ENCODE peak calls at places on chromosomes 16 and 17, in four cellular contexts. M is heart left ventricle, R is cardiac fibroblast, G is AG10803. S is an unnamed sample.

GRCh38 chr17:18246880-18247612 is 11.5 kb downstream of the FLII start:
- DNase-seq in M (peak; percentile 62), R (peak; percentile 40), G (no peak), S (no peak)

GRCh38 chr16:14252860-14253259 is 181.7 kb downstream of the MRTFB start:
- DNase-seq in M (no peak), R (no peak), G (no peak), S (no peak)

GRCh38 chr17:17156107-17156506 is 50.0 kb downstream of the PLD6 start:
- DNase-seq in M (no peak), R (peak; percentile 88), G (peak; percentile 75), S (peak; percentile 71)

GRCh38 chr16:85057948-85058347 is 30.4 kb downstream of the KIAA0513 start:
- DNase-seq in M (no peak), R (no peak), G (no peak), S (no peak)

GRCh38 chr16:14529010-14529669 is 100.9 kb downstream of the PARN start:
- DNase-seq in M (peak; percentile 77), R (peak; percentile 96), G (peak; percentile 94), S (peak; percentile 91)

GRCh38 chr17:68634345-68634876 is 33.2 kb upstream of the FAM20A start:
- DNase-seq in M (no peak), R (no peak), G (no peak), S (no peak)

GRCh38 chr17:74282587-74283370 is 8.7 kb downstream of the DNAI2 start:
- DNase-seq in M (no peak), R (no peak), G (no peak), S (no peak)

GRCh38 chr17:7213895-7214299 is 5.7 kb downstream of the DLG4 start:
- DNase-seq in M (no peak), R (peak; percentile 85), G (peak; percentile 71), S (peak; percentile 49)

GRCh38 chr17:42460371-42460770 is 1.7 kb downstream of the ATP6V0A1 start:
- DNase-seq in M (no peak), R (no peak), G (no peak), S (no peak)

GRCh38 chr17:35373984-35374765 is 754 bp upstream of the SLFN11 start:
- DNase-seq in M (peak; percentile 63), R (peak; percentile 72), G (peak; percentile 71), S (no peak)

GRCh38 chr17:10022416-10022815 is 117.3 kb upstream of the RCVRN start:
- DNase-seq in M (no peak), R (no peak), G (no peak), S (no peak)

GRCh38 chr16:2016407-2016922 is 3.1 kb upstream of the NPW start:
- DNase-seq in M (no peak), R (no peak), G (no peak), S (no peak)

GRCh38 chr16:4933871-4934395 is 3.0 kb downstream of the PPL start:
- DNase-seq in M (no peak), R (no peak), G (no peak), S (no peak)

GRCh38 chr17:77455111-77455877 is 314.5 kb downstream of the SEC14L1 start:
- DNase-seq in M (no peak), R (peak; percentile 93), G (peak; percentile 47), S (peak; percentile 96)
- H3K4me3 ChIP-seq in M (no peak overlapping the region), R (no peak overlapping the region), G (no peak overlapping the region), S (no peak overlapping the region)

GRCh38 chr17:48816438-48816773 is 623 bp downstream of the TTLL6 start:
- DNase-seq in M (no peak), R (no peak), G (no peak), S (no peak)
- H3K4me3 ChIP-seq in M (peak overlapping the region; percentile 67), R (peak overlapping the region; percentile 32), G (no peak overlapping the region), S (peak overlapping the region; percentile 41)

GRCh38 chr17:61391595-61392291 is 7.9 kb upstream of the TBX2 start:
- DNase-seq in M (no peak), R (no peak), G (no peak), S (no peak)

GRCh38 chr17:61390479-61390791 is 9.2 kb upstream of the TBX2 start:
- DNase-seq in M (no peak), R (no peak), G (no peak), S (no peak)

GRCh38 chr17:61388561-61389356 is 10.9 kb upstream of the TBX2 start:
- DNase-seq in M (no peak), R (no peak), G (no peak), S (no peak)

GRCh38 chr17:61387511-61388305 is 11.9 kb upstream of the TBX2 start:
- DNase-seq in M (no peak), R (no peak), G (no peak), S (no peak)

DNA sequence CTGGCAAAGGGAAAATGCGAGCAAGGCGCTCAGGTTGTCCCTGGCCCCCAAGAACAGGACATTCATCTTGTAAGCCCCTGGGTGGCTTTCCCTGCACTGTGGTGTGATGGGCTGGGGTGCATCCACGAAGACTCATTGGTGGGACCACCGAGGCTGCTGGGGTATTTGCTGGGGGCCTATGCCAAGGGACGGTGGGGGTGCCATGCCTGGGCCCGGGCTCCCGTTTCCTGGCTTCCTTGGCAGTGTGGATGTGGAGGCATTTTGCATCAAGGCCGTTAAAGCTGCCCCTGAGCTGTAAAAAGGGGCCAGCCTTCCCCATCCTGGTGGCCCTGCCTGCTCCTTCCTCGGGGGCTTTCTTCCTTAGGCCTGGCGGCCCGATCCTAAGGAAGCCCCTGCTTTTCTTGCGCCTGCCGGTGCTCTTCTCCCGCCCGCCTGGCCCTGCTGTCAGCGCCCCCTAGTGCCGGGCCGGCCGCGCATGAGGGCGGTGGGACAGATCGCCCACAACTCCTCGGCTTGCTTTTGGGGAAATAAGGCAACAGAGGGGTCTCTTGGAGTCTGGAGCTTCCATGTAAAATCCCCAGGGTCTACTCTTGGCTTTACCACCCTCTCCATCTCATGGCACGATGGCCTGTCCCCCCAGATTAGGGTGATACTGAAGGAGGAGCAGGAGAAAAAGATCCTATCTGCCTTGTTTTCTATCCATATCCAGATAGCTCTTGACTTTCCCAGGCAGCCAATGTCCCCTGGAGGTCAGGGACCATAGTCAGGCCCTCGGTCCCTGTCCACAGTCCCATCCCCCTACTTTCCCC is 9.8 kb upstream of the TBX2 start:
- DNase-seq in M (peak; percentile 57), R (peak; percentile 60), G (peak; percentile 24), S (no peak)
- H3K4me3 ChIP-seq in M (peak overlapping the region; percentile 26), R (no peak overlapping the region), G (no peak overlapping the region), S (no peak overlapping the region)

DNA sequence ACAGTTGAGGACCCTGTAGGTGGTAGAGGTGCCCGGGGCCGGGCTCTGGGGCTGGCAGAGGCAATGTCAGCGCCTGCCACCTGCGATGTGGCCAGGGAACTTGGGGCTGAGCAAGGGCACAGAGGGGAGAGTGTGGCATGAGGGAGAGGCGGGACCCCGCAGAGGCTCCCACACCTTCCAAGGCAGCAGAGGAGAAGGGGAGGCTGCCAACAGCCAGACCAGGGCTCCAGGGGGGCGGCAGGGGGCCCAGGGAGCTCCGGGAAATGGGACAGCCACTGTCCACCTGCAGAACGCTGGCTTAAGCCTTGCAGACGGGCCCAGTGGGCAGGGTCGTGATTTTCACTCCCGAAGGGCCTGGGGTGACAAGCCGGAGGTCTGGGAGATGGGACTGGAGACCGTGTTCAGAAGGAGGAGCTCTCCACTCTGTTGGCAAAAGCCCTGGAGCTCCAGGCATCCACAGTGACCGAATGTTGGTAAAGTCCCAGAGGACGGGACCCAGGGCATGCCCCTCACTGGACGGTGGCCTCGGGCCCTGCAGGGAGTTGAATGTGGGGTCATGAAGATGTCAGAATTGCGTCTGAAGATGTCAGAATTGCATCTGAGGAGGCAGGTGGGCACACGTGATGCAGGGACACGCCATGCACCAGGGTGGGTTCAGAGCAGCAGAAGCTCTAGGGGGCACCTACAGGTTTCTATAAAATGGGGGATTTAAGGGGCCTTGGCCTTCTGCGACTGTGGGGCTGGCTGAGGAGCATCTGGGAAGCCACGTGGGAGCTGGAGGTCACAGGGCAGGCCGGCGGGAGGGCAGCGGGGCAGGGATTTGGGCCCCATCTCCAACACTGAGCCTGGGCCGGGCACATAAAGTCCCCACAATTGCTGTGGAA is 18.6 kb downstream of the CD7 start:
- DNase-seq in M (no peak), R (no peak), G (no peak), S (no peak)
- H3K4me3 ChIP-seq in M (peak overlapping the region; percentile 53), R (no peak overlapping the region), G (peak overlapping the region; percentile 59), S (peak overlapping the region; percentile 34)

GRCh38 chr16:87487361-87487924 is 5.4 kb downstream of the ZCCHC14 start:
- DNase-seq in M (no peak), R (peak; percentile 48), G (peak; percentile 55), S (no peak)
- H3K4me3 ChIP-seq in M (peak overlapping the region; percentile 29), R (no peak overlapping the region), G (peak overlapping the region; percentile 12), S (no peak overlapping the region)

DNA sequence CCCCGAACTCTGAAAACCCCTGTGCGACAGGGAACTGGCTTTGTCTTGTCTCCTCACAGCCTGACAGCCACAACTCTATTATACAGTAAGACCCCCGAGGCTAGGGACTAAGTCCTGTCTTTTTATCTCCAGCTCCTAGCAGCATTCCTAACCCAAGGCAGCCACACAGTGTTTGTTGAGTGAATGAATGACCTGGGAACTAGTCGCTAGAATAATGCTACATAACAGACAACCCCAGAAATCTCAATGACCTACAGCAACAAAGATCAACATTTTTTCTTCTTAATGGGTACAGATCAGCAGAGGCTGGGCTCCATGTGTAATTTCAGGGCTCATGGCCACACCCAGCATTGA is 71.4 kb upstream of the TNRC6C start:
- DNase-seq in M (no peak), R (no peak), G (no peak), S (no peak)
- H3K4me3 ChIP-seq in M (peak overlapping the region; percentile 65), R (no peak overlapping the region), G (peak overlapping the region; percentile 69), S (no peak overlapping the region)

DNA sequence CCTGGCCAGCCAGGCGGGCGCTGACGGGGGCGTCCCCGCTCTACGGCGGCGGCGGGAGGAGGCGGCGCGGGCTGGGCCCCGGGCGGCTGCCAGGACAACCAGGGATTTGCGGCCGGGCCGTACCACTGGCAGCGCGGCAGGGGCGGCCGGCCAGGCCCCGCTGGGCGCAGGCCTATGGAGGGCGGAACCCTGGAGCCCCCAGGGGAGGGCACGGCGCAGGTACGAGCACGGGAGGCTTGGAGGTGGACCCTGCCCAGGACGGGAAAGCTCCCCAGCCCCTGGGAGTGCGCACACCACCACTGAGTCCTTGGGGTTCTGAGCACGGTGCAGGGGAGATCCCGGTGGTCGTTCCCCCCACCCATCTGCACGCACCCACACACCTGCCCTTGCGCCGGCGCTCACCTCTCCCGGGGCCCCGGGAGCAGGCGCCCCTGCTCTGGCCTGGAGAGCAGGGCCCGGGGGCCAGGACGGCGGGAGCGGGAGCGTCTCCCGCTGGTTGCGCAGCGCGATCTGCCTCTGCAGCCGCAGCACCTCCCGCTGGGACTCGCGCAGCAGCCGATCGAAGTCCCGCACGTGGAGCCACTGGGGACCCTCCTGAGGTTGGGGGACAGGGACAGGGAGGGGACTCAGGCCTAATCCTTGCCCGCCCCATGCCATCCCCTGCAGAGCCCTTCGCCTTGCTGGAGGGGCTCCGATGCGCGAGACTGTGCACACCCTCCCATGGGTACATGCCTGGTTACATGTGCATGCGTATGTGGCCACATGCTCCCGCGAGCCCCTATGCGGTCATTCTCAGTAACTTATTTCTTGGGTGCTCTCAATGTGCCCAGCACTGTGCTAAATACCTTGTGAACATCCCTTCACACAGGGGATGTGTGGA is 3.9 kb downstream of the TSPOAP1 start:
- DNase-seq in M (no peak), R (no peak), G (peak; percentile 59), S (no peak)
- H3K4me3 ChIP-seq in M (peak overlapping the region; percentile 62), R (peak overlapping the region; percentile 49), G (peak overlapping the region; percentile 76), S (peak overlapping the region; percentile 36)